ENCODE peak calls at places on chromosomes 16 and 17, in ten cellular contexts. Y is NCI-H2029; G is lung; U is activated T-cell treated with anti-CD3 and anti-CD28 coated beads, Interleukin-2, amount 50 U/mL, for 72 hours; K is KBM-7; V is T-cell; I is transverse colon; E is sciatic nerve; N is renal cortical epithelial cell; T is NCI-H345. O is an unnamed sample.

GRCh38 chr17:27502526-27503324 is 46.5 kb downstream of the KSR1 start:
- DNase-seq in E (no peak), G (no peak), V (no peak), Y (no peak), K (no peak), I (no peak), N (peak; percentile 92), T (no peak), U (no peak), O (peak; percentile 91)

GRCh38 chr17:1625053-1625452 is 3.6 kb downstream of the SLC43A2 start:
- DNase-seq in Y (no peak), T (no peak), U (no peak), I (no peak), E (no peak), K (no peak), G (no peak), V (no peak), N (no peak), O (no peak)

GRCh38 chr17:29379084-29379811 is 10.9 kb upstream of the TAOK1 start:
- DNase-seq in E (no peak), K (no peak), T (peak; percentile 7), N (peak; percentile 72), U (no peak), Y (no peak), G (no peak), I (peak; percentile 25), V (no peak), O (peak; percentile 39)

GRCh38 chr17:12618557-12618956 is 47.1 kb upstream of the MYOCD start:
- DNase-seq in G (no peak), I (no peak), Y (no peak), T (no peak), K (no peak), E (no peak), V (no peak), U (no peak), N (no peak), O (peak; percentile 59)

GRCh38 chr17:65628637-65629036 is 67.2 kb upstream of the AXIN2 start:
- DNase-seq in K (no peak), T (no peak), Y (no peak), I (no peak), U (no peak), E (no peak), G (no peak), V (no peak), N (no peak), O (no peak)

GRCh38 chr17:8120520-8121443 is 2.5 kb upstream of the ALOXE3 start:
- DNase-seq in I (peak; percentile 67), T (peak; percentile 71), U (peak; percentile 84), V (peak; percentile 57), G (peak; percentile 72), Y (peak; percentile 38), E (peak; percentile 76), K (peak; percentile 90), N (peak; percentile 60), O (peak; percentile 71)

GRCh38 chr16:89973654-89974335 is 25.2 kb downstream of the DEF8 start:
- DNase-seq in G (no peak), T (no peak), E (no peak), N (peak; percentile 6), Y (no peak), K (no peak), I (peak; percentile 32), V (no peak), U (no peak), O (no peak)

GRCh38 chr16:67942200-67942509 is 1.8 kb downstream of the LCAT start:
- DNase-seq in E (no peak), V (no peak), T (no peak), Y (no peak), U (peak; percentile 34), N (no peak), I (no peak), K (peak; percentile 54), G (no peak), O (no peak)

GRCh38 chr17:50090071-50090470 is 5.1 kb upstream of the PDK2 start:
- DNase-seq in I (no peak), Y (no peak), K (no peak), V (no peak), N (no peak), T (no peak), U (no peak), G (no peak), E (no peak), O (no peak)

GRCh38 chr16:9308300-9309209 is 217.1 kb downstream of the HAPSTR1 start:
- DNase-seq in N (peak; percentile 21), U (no peak), T (no peak), G (no peak), Y (no peak), I (peak; percentile 74), K (no peak), E (no peak), V (no peak), O (no peak)

GRCh38 chr17:80328620-80329380 is 68.1 kb downstream of the RNF213 start:
- DNase-seq in V (no peak), E (no peak), U (no peak), G (no peak), T (no peak), Y (no peak), K (no peak), N (no peak), I (no peak), O (no peak)

GRCh38 chr17:78357177-78357586 is 2.7 kb downstream of the SOCS3 start:
- DNase-seq in U (peak; percentile 56), T (no peak), K (no peak), G (no peak), Y (no peak), I (no peak), E (peak; percentile 79), N (no peak), V (no peak), O (peak; percentile 79)

GRCh38 chr16:21101631-21102420 is 48.8 kb downstream of the DNAH3 start:
- DNase-seq in U (peak; percentile 13), E (no peak), N (no peak), I (peak; percentile 12), Y (no peak), V (no peak), K (no peak), G (no peak), T (no peak), O (peak; percentile 23)

GRCh38 chr17:17416400-17417360 is 60.1 kb upstream of the MED9 start:
- DNase-seq in I (no peak), G (peak; percentile 64), U (peak; percentile 52), T (peak; percentile 79), Y (peak; percentile 88), N (peak; percentile 81), E (no peak), V (peak; percentile 9), K (no peak), O (peak; percentile 73)

GRCh38 chr17:58840820-58841612 is 85.4 kb downstream of the PPM1E start:
- DNase-seq in I (no peak), V (no peak), N (peak; percentile 55), E (no peak), K (no peak), T (no peak), U (no peak), G (no peak), Y (no peak), O (no peak)

GRCh38 chr16:30183961-30184429 is 593 bp downstream of the CORO1A start:
- DNase-seq in N (no peak), I (peak; percentile 76), U (peak; percentile 80), E (no peak), G (peak; percentile 57), Y (no peak), V (peak; percentile 82), K (peak; percentile 87), T (peak; percentile 62), O (no peak)

GRCh38 chr16:15993946-15994665 is 44.7 kb downstream of the ABCC1 start:
- DNase-seq in I (no peak), Y (no peak), E (no peak), T (no peak), G (no peak), N (no peak), U (no peak), K (no peak), V (no peak), O (no peak)

GRCh38 chr17:80820331-80820730 is 171.3 kb upstream of the CHMP6 start:
- DNase-seq in U (no peak), E (peak; percentile 22), K (no peak), T (no peak), G (no peak), Y (no peak), V (no peak), N (no peak), I (no peak), O (no peak)

GRCh38 chr17:37142294-37142944 is 193.7 kb downstream of the AATF start:
- DNase-seq in V (no peak), E (no peak), I (no peak), G (no peak), U (no peak), T (no peak), K (no peak), N (no peak), Y (no peak), O (no peak)

GRCh38 chr16:57620316-57621231 is 7.9 kb upstream of the ADGRG1 start:
- DNase-seq in N (no peak), T (no peak), E (peak; percentile 47), V (no peak), I (peak; percentile 75), Y (no peak), U (no peak), K (no peak), G (peak; percentile 63), O (no peak)

GRCh38 chr17:156094-156621 is 18.8 kb downstream of the SCGB1C2 start:
- DNase-seq in T (no peak), V (no peak), Y (no peak), U (no peak), K (no peak), E (no peak), N (no peak), G (no peak), I (no peak), O (no peak)

GRCh38 chr17:28484296-28484695 is 10.9 kb downstream of the SLC13A2 start:
- DNase-seq in U (peak; percentile 19), Y (no peak), G (no peak), E (no peak), V (no peak), I (no peak), K (peak; percentile 39), N (no peak), T (no peak), O (no peak)

GRCh38 chr17:34711646-34712045 is 132.3 kb downstream of the TMEM132E start:
- DNase-seq in K (no peak), V (no peak), U (no peak), N (no peak), G (no peak), E (no peak), T (no peak), Y (peak; percentile 40), I (no peak), O (no peak)

GRCh38 chr17:7177954-7178477 is 1.2 kb downstream of the ASGR1 start:
- DNase-seq in U (peak; percentile 11), T (peak; percentile 47), E (no peak), K (peak; percentile 22), N (no peak), I (no peak), Y (no peak), V (no peak), G (no peak), O (peak; percentile 17)

GRCh38 chr16:86180244-86180643 is 281.3 kb downstream of the IRF8 start:
- DNase-seq in N (no peak), T (no peak), I (no peak), Y (no peak), E (no peak), V (no peak), K (no peak), G (no peak), U (no peak), O (no peak)

GRCh38 chr17:1787301-1787902 is 25.5 kb downstream of the SERPINF1 start:
- DNase-seq in I (peak; percentile 78), N (peak; percentile 93), V (no peak), K (no peak), T (no peak), Y (no peak), G (no peak), E (no peak), U (no peak), O (peak; percentile 98)

GRCh38 chr16:28977703-28978641 is 3.4 kb downstream of the SPNS1 start:
- DNase-seq in V (peak; percentile 11), U (no peak), N (no peak), G (no peak), K (no peak), T (peak; percentile 24), E (no peak), Y (peak; percentile 11), I (no peak), O (no peak)

GRCh38 chr17:2943971-2944370 is 119.4 kb downstream of the OR1D5 start:
- DNase-seq in N (no peak), G (no peak), Y (no peak), T (no peak), K (peak; percentile 69), U (no peak), E (no peak), I (no peak), V (no peak), O (no peak)